ENCODE peak calls at places on chromosomes 4 and X, in six cellular contexts. Y is T-helper 1 cell, K is AG09309, G is HFFc6, I is NCI-H2171, E is NCI-H774. S is an unnamed sample.

GRCh38 chrX:151973851-151974335 is 583 bp downstream of the GABRE start:
- DNase-seq in Y (no peak), K (no peak), G (peak; percentile 3), I (no peak), E (no peak), S (no peak)

GRCh38 chrX:41889317-41890025 is 33.9 kb downstream of the CASK start:
- DNase-seq in Y (no peak), K (no peak), G (peak; percentile 21), I (no peak), E (no peak), S (no peak)

GRCh38 chr4:135274461-135274860 is 1072.9 kb upstream of the PABPC4L start:
- DNase-seq in Y (no peak), K (no peak), G (peak; percentile 18), I (no peak), E (no peak), S (no peak)

GRCh38 chr4:8863759-8864682 is 7.6 kb downstream of the HMX1 start:
- DNase-seq in Y (no peak), K (no peak), G (no peak), I (no peak), E (no peak), S (no peak)

GRCh38 chr4:71260544-71260943 is 78.3 kb upstream of the SLC4A4 start:
- DNase-seq in Y (no peak), K (no peak), G (no peak), I (no peak), E (no peak), S (no peak)

GRCh38 chrX:85243761-85244410 is at the start of the genes SATL1 and ZNF711:
- DNase-seq in Y (no peak), K (no peak), G (no peak), I (peak; percentile 75), E (peak; percentile 81), S (peak; percentile 89)

GRCh38 chr4:56512166-56512565 is 6.6 kb downstream of the ARL9 start:
- DNase-seq in Y (no peak), K (peak; percentile 10), G (peak; percentile 5), I (no peak), E (no peak), S (no peak)

GRCh38 chrX:129772796-129773431 is 6.8 kb upstream of the SASH3 start:
- DNase-seq in Y (no peak), K (no peak), G (no peak), I (no peak), E (no peak), S (no peak)

GRCh38 chr4:155025762-155026457 is 182.5 kb upstream of the NPY2R start:
- DNase-seq in Y (no peak), K (no peak), G (no peak), I (no peak), E (no peak), S (no peak)

GRCh38 chr4:11603594-11604194 is 175.0 kb upstream of the HS3ST1 start:
- DNase-seq in Y (no peak), K (no peak), G (no peak), I (no peak), E (no peak), S (no peak)

GRCh38 chrX:43741843-43742573 is 85.9 kb downstream of the MAOA start:
- DNase-seq in Y (no peak), K (no peak), G (no peak), I (no peak), E (no peak), S (no peak)

GRCh38 chr4:47567511-47567910 is 82.4 kb downstream of the ATP10D start:
- DNase-seq in Y (no peak), K (no peak), G (no peak), I (no peak), E (no peak), S (no peak)

GRCh38 chr4:172813359-172813923 is 355.2 kb upstream of the GALNT7 start:
- DNase-seq in Y (no peak), K (no peak), G (no peak), I (no peak), E (no peak), S (no peak)

GRCh38 chrX:154804957-154805695 is at the start of gene MPP1:
- DNase-seq in Y (peak; percentile 56), K (no peak), G (peak; percentile 50), I (peak; percentile 44), E (peak; percentile 65), S (peak; percentile 39)

GRCh38 chrX:103536071-103536470 is 16.8 kb upstream of the RAB40A start:
- DNase-seq in Y (no peak), K (no peak), G (no peak), I (no peak), E (no peak), S (no peak)

GRCh38 chrX:31609130-31609529 is 537.3 kb upstream of the FTHL17 start:
- DNase-seq in Y (no peak), K (peak; percentile 84), G (peak; percentile 87), I (no peak), E (no peak), S (no peak)

GRCh38 chr4:76726631-76727030 is 171.3 kb downstream of the SOWAHB start:
- DNase-seq in Y (no peak), K (no peak), G (no peak), I (no peak), E (no peak), S (no peak)

GRCh38 chr4:125013891-125014290 is 300.9 kb upstream of the FAT4 start:
- DNase-seq in Y (no peak), K (no peak), G (peak; percentile 22), I (no peak), E (no peak), S (no peak)

GRCh38 chr4:153651961-153652784 is 31.9 kb upstream of the TLR2 start:
- DNase-seq in Y (no peak), K (no peak), G (no peak), I (no peak), E (no peak), S (no peak)

GRCh38 chrX:19544693-19545305 is 29.5 kb upstream of the MAP3K15 start:
- DNase-seq in Y (no peak), K (peak; percentile 20), G (peak; percentile 54), I (no peak), E (peak; percentile 10), S (peak; percentile 13)

GRCh38 chr4:105836537-105836936 is 58.7 kb upstream of the NPNT start:
- DNase-seq in Y (no peak), K (no peak), G (no peak), I (no peak), E (no peak), S (no peak)

GRCh38 chr4:88600129-88600849 is 8.0 kb downstream of the HERC3 start:
- DNase-seq in Y (no peak), K (peak; percentile 85), G (peak; percentile 93), I (no peak), E (no peak), S (no peak)

GRCh38 chr4:47926667-47927258 is 12.4 kb upstream of the NFXL1 start:
- DNase-seq in Y (no peak), K (peak; percentile 2), G (peak; percentile 47), I (no peak), E (peak; percentile 59), S (peak; percentile 14)

GRCh38 chrX:118239471-118239870 is 106.4 kb upstream of the WDR44 start:
- DNase-seq in Y (no peak), K (no peak), G (no peak), I (no peak), E (no peak), S (no peak)

GRCh38 chrX:31314921-31315320 is 243.1 kb upstream of the FTHL17 start:
- DNase-seq in Y (no peak), K (peak; percentile 25), G (no peak), I (no peak), E (no peak), S (no peak)

GRCh38 chrX:46545111-46546005 is at the start of gene ZNF674:
- DNase-seq in Y (peak; percentile 85), K (peak; percentile 61), G (peak; percentile 83), I (peak; percentile 87), E (peak; percentile 77), S (peak; percentile 82)

GRCh38 chr4:37682701-37683401 is 3.3 kb downstream of the RELL1 start:
- DNase-seq in Y (no peak), K (no peak), G (no peak), I (no peak), E (no peak), S (no peak)

GRCh38 chr4:122827899-122828601 is 1.4 kb downstream of the FGF2 start:
- DNase-seq in Y (no peak), K (no peak), G (no peak), I (peak; percentile 0), E (no peak), S (no peak)

GRCh38 chrX:16119353-16120220 is 3.8 kb upstream of the GRPR start:
- DNase-seq in Y (no peak), K (no peak), G (no peak), I (no peak), E (no peak), S (no peak)

GRCh38 chr4:79325864-79326328 is at the start of gene NAA11:
- DNase-seq in Y (no peak), K (no peak), G (no peak), I (no peak), E (no peak), S (no peak)

GRCh38 chr4:95263391-95263790 is 285.4 kb downstream of the UNC5C start:
- DNase-seq in Y (no peak), K (no peak), G (no peak), I (no peak), E (no peak), S (no peak)

GRCh38 chrX:150238656-150239382 is 124.3 kb upstream of the MAMLD1 start:
- DNase-seq in Y (no peak), K (no peak), G (no peak), I (no peak), E (no peak), S (no peak)

GRCh38 chrX:14673764-14674163 is 144.4 kb downstream of the GLRA2 start:
- DNase-seq in Y (no peak), K (peak; percentile 33), G (peak; percentile 84), I (peak; percentile 67), E (peak; percentile 2), S (peak; percentile 45)

GRCh38 chrX:129540068-129540653 is at the start of gene OCRL:
- DNase-seq in Y (no peak), K (no peak), G (peak; percentile 59), I (peak; percentile 24), E (peak; percentile 73), S (peak; percentile 34)

GRCh38 chr4:74823194-74823593 is 28.9 kb upstream of the BTC start:
- DNase-seq in Y (no peak), K (no peak), G (no peak), I (no peak), E (no peak), S (no peak)

GRCh38 chrX:11239230-11239629 is 54.0 kb upstream of the AMELX start:
- DNase-seq in Y (no peak), K (peak; percentile 27), G (peak; percentile 71), I (no peak), E (no peak), S (no peak)

GRCh38 chr4:148515248-148515647 is 73.0 kb upstream of the NR3C2 start:
- DNase-seq in Y (no peak), K (no peak), G (no peak), I (no peak), E (no peak), S (no peak)

GRCh38 chr4:67558493-67558892 is at the start of gene STAP1:
- DNase-seq in Y (no peak), K (no peak), G (no peak), I (no peak), E (no peak), S (no peak)

GRCh38 chr4:183960021-183960420 is 54.9 kb downstream of the STOX2 start:
- DNase-seq in Y (no peak), K (no peak), G (no peak), I (peak; percentile 65), E (peak; percentile 4), S (peak; percentile 84)

S was measured in NCI-H1694 treated with DMSO at 0.1 percent for 48 hours.